ENCODE peak calls at places on chromosomes 16 and 17, in nine cellular contexts. H, Q, A, J, M, Z, P, G and U are unnamed samples.
A peak's percentile ranks its signal among the peaks of the same experiment; 100 is the strongest.

GRCh38 chr16:47721016-47721673 is 260.0 kb downstream of the PHKB start:
- DNase-seq in H (no peak), Q (no peak), A (no peak), J (no peak), M (no peak), Z (no peak), P (no peak), G (no peak), U (no peak)

GRCh38 chr17:16339959-16340358 is 13.3 kb downstream of the CENPV start:
- DNase-seq in H (no peak), Q (no peak), A (no peak), J (no peak), M (no peak), Z (no peak), P (no peak), G (no peak), U (no peak)

GRCh38 chr16:22225060-22225459 is 19.0 kb downstream of the EEF2K start:
- DNase-seq in H (no peak), Q (no peak), A (no peak), J (no peak), M (no peak), Z (no peak), P (no peak), G (no peak), U (no peak)

GRCh38 chr17:848402-848801 is 66.2 kb downstream of the MRM3 start:
- DNase-seq in H (no peak), Q (no peak), A (no peak), J (no peak), M (no peak), Z (no peak), P (no peak), G (no peak), U (no peak)

GRCh38 chr17:17983376-17983775 is 10.7 kb downstream of the DRC3 start:
- DNase-seq in H (no peak), Q (no peak), A (no peak), J (no peak), M (no peak), Z (no peak), P (no peak), G (no peak), U (no peak)

GRCh38 chr16:16828913-16829398 is 450.0 kb downstream of the NPIPA7 start:
- DNase-seq in H (peak; percentile 52), Q (no peak), A (no peak), J (no peak), M (no peak), Z (no peak), P (no peak), G (no peak), U (no peak)

GRCh38 chr17:16282522-16282921 is 65.5 kb downstream of the PIGL start:
- DNase-seq in H (no peak), Q (no peak), A (no peak), J (peak; percentile 85), M (no peak), Z (peak; percentile 85), P (no peak), G (peak; percentile 81), U (no peak)

GRCh38 chr16:88569614-88569984 is 604 bp upstream of the ZC3H18 start:
- DNase-seq in H (peak; percentile 39), Q (no peak), A (no peak), J (no peak), M (no peak), Z (no peak), P (peak; percentile 37), G (no peak), U (peak; percentile 33)

GRCh38 chr16:26186221-26186620 is 494.5 kb downstream of the HS3ST4 start:
- DNase-seq in H (no peak), Q (no peak), A (no peak), J (no peak), M (no peak), Z (no peak), P (peak; percentile 6), G (no peak), U (no peak)